ENCODE peak calls at places on chromosomes 4 and X, in seven cellular contexts. One of them, this sample, is unnamed.

GRCh38 chrX:11967986-11968385 is 170.3 kb upstream of the FRMPD4 start:
- DNase-seq in fibroblast of lung: no peak
- DNase-seq in HL-60: no peak
- DNase-seq in activated CD4-positive, alpha-beta T cell treated with anti-CD3 and anti-CD28 coated beads, Interleukin-2, amount 10 ng/mL, durations not matched to agents 7 days and 5 days: no peak
- DNase-seq in KBM-7: no peak
- DNase-seq in activated T-helper 1 cell treated with anti-CD3 and anti-CD28 coated beads, Interleukin-2, amount 50 U/mL, for 16 hours: no peak
- DNase-seq in amniotic stem cell: no peak
- DNase-seq in this sample: no peak

GRCh38 chr4:88159137-88159725 is 792 bp upstream of the ABCG2 start:
- DNase-seq in fibroblast of lung: no peak
- DNase-seq in HL-60: no peak
- DNase-seq in KBM-7: peak; percentile 59
- DNase-seq in activated CD4-positive, alpha-beta T cell treated with anti-CD3 and anti-CD28 coated beads, Interleukin-2, amount 10 ng/mL, durations not matched to agents 7 days and 5 days: no peak
- DNase-seq in activated T-helper 1 cell treated with anti-CD3 and anti-CD28 coated beads, Interleukin-2, amount 50 U/mL, for 16 hours: no peak
- DNase-seq in amniotic stem cell: no peak
- DNase-seq in this sample: peak; percentile 53

GRCh38 chrX:76148753-76149152 is 24.1 kb upstream of the PBDC1 start:
- DNase-seq in amniotic stem cell: no peak
- DNase-seq in activated CD4-positive, alpha-beta T cell treated with anti-CD3 and anti-CD28 coated beads, Interleukin-2, amount 10 ng/mL, durations not matched to agents 7 days and 5 days: peak; percentile 64
- DNase-seq in fibroblast of lung: peak; percentile 60
- DNase-seq in HL-60: peak; percentile 6
- DNase-seq in activated T-helper 1 cell treated with anti-CD3 and anti-CD28 coated beads, Interleukin-2, amount 50 U/mL, for 16 hours: no peak
- DNase-seq in KBM-7: peak; percentile 75
- DNase-seq in this sample: peak; percentile 10

GRCh38 chr4:66571145-66571544 is 900.9 kb upstream of the EPHA5 start:
- DNase-seq in activated T-helper 1 cell treated with anti-CD3 and anti-CD28 coated beads, Interleukin-2, amount 50 U/mL, for 16 hours: no peak
- DNase-seq in amniotic stem cell: no peak
- DNase-seq in KBM-7: no peak
- DNase-seq in activated CD4-positive, alpha-beta T cell treated with anti-CD3 and anti-CD28 coated beads, Interleukin-2, amount 10 ng/mL, durations not matched to agents 7 days and 5 days: no peak
- DNase-seq in HL-60: no peak
- DNase-seq in fibroblast of lung: no peak
- DNase-seq in this sample: no peak

GRCh38 chr4:114780205-114780604 is 181.6 kb downstream of the UGT8 start:
- DNase-seq in KBM-7: no peak
- DNase-seq in activated CD4-positive, alpha-beta T cell treated with anti-CD3 and anti-CD28 coated beads, Interleukin-2, amount 10 ng/mL, durations not matched to agents 7 days and 5 days: no peak
- DNase-seq in HL-60: no peak
- DNase-seq in fibroblast of lung: peak; percentile 42
- DNase-seq in amniotic stem cell: no peak
- DNase-seq in activated T-helper 1 cell treated with anti-CD3 and anti-CD28 coated beads, Interleukin-2, amount 50 U/mL, for 16 hours: no peak
- DNase-seq in this sample: peak; percentile 35

GRCh38 chrX:49165901-49166881 is 3.6 kb downstream of the MAGIX start:
- DNase-seq in amniotic stem cell: no peak
- DNase-seq in activated CD4-positive, alpha-beta T cell treated with anti-CD3 and anti-CD28 coated beads, Interleukin-2, amount 10 ng/mL, durations not matched to agents 7 days and 5 days: peak; percentile 74
- DNase-seq in activated T-helper 1 cell treated with anti-CD3 and anti-CD28 coated beads, Interleukin-2, amount 50 U/mL, for 16 hours: peak; percentile 44
- DNase-seq in fibroblast of lung: peak; percentile 79
- DNase-seq in HL-60: peak; percentile 91
- DNase-seq in KBM-7: peak; percentile 97
- DNase-seq in this sample: peak; percentile 54

GRCh38 chr4:63901311-63901710 is 507.9 kb downstream of the TECRL start:
- DNase-seq in activated T-helper 1 cell treated with anti-CD3 and anti-CD28 coated beads, Interleukin-2, amount 50 U/mL, for 16 hours: no peak
- DNase-seq in amniotic stem cell: no peak
- DNase-seq in HL-60: no peak
- DNase-seq in KBM-7: no peak
- DNase-seq in fibroblast of lung: no peak
- DNase-seq in activated CD4-positive, alpha-beta T cell treated with anti-CD3 and anti-CD28 coated beads, Interleukin-2, amount 10 ng/mL, durations not matched to agents 7 days and 5 days: no peak
- DNase-seq in this sample: no peak

GRCh38 chrX:7941390-7942042 is 14.3 kb upstream of the PNPLA4 start:
- DNase-seq in fibroblast of lung: peak; percentile 5
- DNase-seq in activated T-helper 1 cell treated with anti-CD3 and anti-CD28 coated beads, Interleukin-2, amount 50 U/mL, for 16 hours: no peak
- DNase-seq in HL-60: no peak
- DNase-seq in KBM-7: peak; percentile 16
- DNase-seq in activated CD4-positive, alpha-beta T cell treated with anti-CD3 and anti-CD28 coated beads, Interleukin-2, amount 10 ng/mL, durations not matched to agents 7 days and 5 days: no peak
- DNase-seq in amniotic stem cell: no peak
- DNase-seq in this sample: peak; percentile 41

GRCh38 chr4:184489771-184490170 is 15.4 kb upstream of the IRF2 start:
- DNase-seq in HL-60: no peak
- DNase-seq in activated CD4-positive, alpha-beta T cell treated with anti-CD3 and anti-CD28 coated beads, Interleukin-2, amount 10 ng/mL, durations not matched to agents 7 days and 5 days: no peak
- DNase-seq in fibroblast of lung: no peak
- DNase-seq in amniotic stem cell: no peak
- DNase-seq in activated T-helper 1 cell treated with anti-CD3 and anti-CD28 coated beads, Interleukin-2, amount 50 U/mL, for 16 hours: no peak
- DNase-seq in KBM-7: no peak
- DNase-seq in this sample: no peak

GRCh38 chr4:186023975-186024374 is 45.0 kb upstream of the TLR3 start:
- DNase-seq in KBM-7: no peak
- DNase-seq in fibroblast of lung: no peak
- DNase-seq in HL-60: no peak
- DNase-seq in amniotic stem cell: no peak
- DNase-seq in activated T-helper 1 cell treated with anti-CD3 and anti-CD28 coated beads, Interleukin-2, amount 50 U/mL, for 16 hours: no peak
- DNase-seq in activated CD4-positive, alpha-beta T cell treated with anti-CD3 and anti-CD28 coated beads, Interleukin-2, amount 10 ng/mL, durations not matched to agents 7 days and 5 days: no peak
- DNase-seq in this sample: no peak

GRCh38 chrX:130725519-130725918 is 177.5 kb downstream of the ENOX2 start:
- DNase-seq in HL-60: no peak
- DNase-seq in fibroblast of lung: no peak
- DNase-seq in activated T-helper 1 cell treated with anti-CD3 and anti-CD28 coated beads, Interleukin-2, amount 50 U/mL, for 16 hours: no peak
- DNase-seq in KBM-7: no peak
- DNase-seq in amniotic stem cell: no peak
- DNase-seq in activated CD4-positive, alpha-beta T cell treated with anti-CD3 and anti-CD28 coated beads, Interleukin-2, amount 10 ng/mL, durations not matched to agents 7 days and 5 days: no peak
- DNase-seq in this sample: no peak

GRCh38 chr4:123744664-123745290 is 348.2 kb downstream of the SPRY1 start:
- DNase-seq in KBM-7: peak; percentile 51
- DNase-seq in fibroblast of lung: peak; percentile 33
- DNase-seq in HL-60: peak; percentile 41
- DNase-seq in amniotic stem cell: no peak
- DNase-seq in activated CD4-positive, alpha-beta T cell treated with anti-CD3 and anti-CD28 coated beads, Interleukin-2, amount 10 ng/mL, durations not matched to agents 7 days and 5 days: no peak
- DNase-seq in activated T-helper 1 cell treated with anti-CD3 and anti-CD28 coated beads, Interleukin-2, amount 50 U/mL, for 16 hours: no peak
- DNase-seq in this sample: no peak

GRCh38 chrX:37998586-37999267 is 7.6 kb upstream of the SYTL5 start:
- DNase-seq in fibroblast of lung: peak; percentile 50
- DNase-seq in activated T-helper 1 cell treated with anti-CD3 and anti-CD28 coated beads, Interleukin-2, amount 50 U/mL, for 16 hours: no peak
- DNase-seq in KBM-7: no peak
- DNase-seq in activated CD4-positive, alpha-beta T cell treated with anti-CD3 and anti-CD28 coated beads, Interleukin-2, amount 10 ng/mL, durations not matched to agents 7 days and 5 days: no peak
- DNase-seq in HL-60: no peak
- DNase-seq in amniotic stem cell: no peak
- DNase-seq in this sample: peak; percentile 57

GRCh38 chrX:132034648-132035047 is 11.5 kb downstream of the STK26 start:
- DNase-seq in HL-60: no peak
- DNase-seq in activated CD4-positive, alpha-beta T cell treated with anti-CD3 and anti-CD28 coated beads, Interleukin-2, amount 10 ng/mL, durations not matched to agents 7 days and 5 days: no peak
- DNase-seq in fibroblast of lung: no peak
- DNase-seq in KBM-7: no peak
- DNase-seq in amniotic stem cell: no peak
- DNase-seq in activated T-helper 1 cell treated with anti-CD3 and anti-CD28 coated beads, Interleukin-2, amount 50 U/mL, for 16 hours: no peak
- DNase-seq in this sample: no peak